ENCODE peak calls at places on chromosomes 3 and 15, in five cellular contexts. U is GM10248, H is nephron progenitor cell, T is spleen, D is OCI-LY7. S is an unnamed sample.

GRCh38 chr15:38536201-38536676 is 28.4 kb downstream of the RASGRP1 start:
- DNase-seq in U (no peak), H (no peak), T (no peak), D (no peak), S (no peak)

GRCh38 chr3:177452487-177452886 is 255.2 kb upstream of the TBL1XR1 start:
- DNase-seq in U (no peak), H (no peak), T (no peak), D (no peak), S (no peak)

GRCh38 chr3:182785142-182785541 is 8.2 kb upstream of the ATP11B start:
- DNase-seq in U (no peak), H (no peak), T (no peak), D (no peak), S (no peak)

GRCh38 chr15:51403072-51403878 is 61.8 kb downstream of the GLDN start:
- DNase-seq in U (no peak), H (peak), T (no peak), D (peak), S (no peak)

GRCh38 chr3:35946121-35946856 is 307.0 kb downstream of the ARPP21 start:
- DNase-seq in U (peak), H (no peak), T (no peak), D (peak), S (no peak)

GRCh38 chr3:87207500-87207899 is 19.6 kb upstream of the CHMP2B start:
- DNase-seq in U (no peak), H (no peak), T (no peak), D (no peak), S (no peak)

GRCh38 chr3:11251807-11252176 is 20.4 kb upstream of the ATG7 start:
- DNase-seq in U (no peak), H (no peak), T (no peak), D (no peak), S (no peak)

GRCh38 chr3:196688349-196688748 is 23.7 kb downstream of the CEP19 start:
- DNase-seq in U (no peak), H (no peak), T (peak), D (no peak), S (no peak)

GRCh38 chr3:62475940-62476339 is 102.6 kb upstream of the FEZF2 start:
- DNase-seq in U (no peak), H (no peak), T (no peak), D (no peak), S (no peak)

GRCh38 chr3:58630081-58630709 is 36.4 kb downstream of the FAM3D start:
- DNase-seq in U (peak), H (peak), T (no peak), D (peak), S (no peak)

DNA sequence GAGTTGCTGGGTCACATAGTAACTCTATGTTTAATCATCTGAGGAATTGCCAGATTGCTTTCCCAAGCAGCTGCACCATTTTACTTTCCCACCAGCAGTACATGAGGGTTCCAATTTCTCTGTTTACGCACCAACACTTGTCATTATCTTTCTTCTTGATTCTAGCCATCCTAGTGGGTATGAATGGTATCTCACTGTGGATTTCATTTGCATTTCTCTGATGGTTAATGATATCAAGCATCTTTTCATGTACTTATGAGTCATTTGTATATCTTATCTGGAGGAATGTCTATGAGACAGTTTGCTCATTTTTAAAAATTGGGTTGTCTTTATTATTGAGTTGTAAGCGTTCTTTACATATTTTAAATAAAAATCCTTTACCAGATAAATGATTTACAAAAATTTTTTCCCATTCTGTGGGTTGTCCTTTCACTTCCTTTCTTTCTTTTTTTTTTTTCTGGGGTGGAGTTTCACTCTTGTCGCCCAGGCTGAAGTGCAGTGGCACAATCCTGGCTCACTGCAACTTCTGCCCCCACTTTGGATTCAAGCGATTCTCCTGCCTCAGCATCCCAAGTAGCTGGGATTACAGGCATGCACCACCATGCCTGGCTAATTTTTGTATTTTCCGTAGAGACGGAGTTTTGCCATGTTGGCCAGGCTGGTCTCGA is 8.9 kb upstream of the SGO1 start:
- DNase-seq in U (no peak), H (no peak), T (no peak), D (no peak), S (no peak)
- TF ChIP-seq CTCF in U (no peak), H (no peak), T (no peak), D (no peak), S (no peak)

DNA sequence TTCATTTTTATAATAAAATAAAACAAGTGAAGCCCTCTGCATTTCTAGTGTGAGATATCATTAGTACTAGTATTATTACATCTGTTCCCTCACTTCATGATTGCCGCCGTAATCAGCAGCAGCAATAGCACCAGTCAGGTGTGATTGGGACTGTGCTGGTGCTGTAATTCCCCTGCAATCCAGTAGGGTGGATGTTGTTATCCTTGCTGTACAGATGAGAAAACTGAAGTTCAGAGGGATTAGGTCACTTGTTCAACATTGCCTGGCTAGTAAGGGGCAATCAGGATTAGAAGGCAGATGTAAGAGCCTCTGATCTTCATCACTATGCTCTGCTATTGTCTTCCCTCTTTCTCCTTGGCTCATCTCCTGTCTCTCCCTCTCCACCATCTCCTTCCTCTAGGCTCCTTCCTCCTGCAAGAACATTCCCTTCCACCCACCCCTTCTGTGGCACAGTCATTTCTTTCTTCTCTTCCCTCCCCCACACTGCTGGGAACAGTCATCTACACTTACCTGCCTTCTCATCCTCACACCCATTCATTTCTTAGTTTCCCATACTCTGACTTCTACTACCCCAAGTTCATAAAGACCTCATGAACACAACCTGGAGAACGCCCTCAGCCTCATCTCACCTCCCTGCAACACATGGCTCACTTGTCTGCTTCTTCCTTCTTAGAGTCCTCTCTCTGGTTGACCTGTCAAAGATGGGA is 29.7 kb downstream of the CRYGS start:
- DNase-seq in U (no peak), H (no peak), T (no peak), D (no peak), S (no peak)
- TF ChIP-seq CTCF in U (peak), H (peak), T (peak), D (peak), S (peak)

GRCh38 chr3:188956839-188957489 is 214.8 kb upstream of the TPRG1 start:
- DNase-seq in U (no peak), H (no peak), T (no peak), D (peak), S (no peak)
- TF ChIP-seq CTCF in U (peak), H (peak), T (peak), D (peak), S (peak)

GRCh38 chr3:149763565-149763964 is 11.3 kb upstream of the COMMD2 start:
- DNase-seq in U (no peak), H (no peak), T (no peak), D (no peak), S (no peak)

GRCh38 chr3:149767720-149768119 is 15.4 kb upstream of the COMMD2 start:
- DNase-seq in U (no peak), H (no peak), T (no peak), D (no peak), S (no peak)

GRCh38 chr3:149768704-149769103 is 16.4 kb upstream of the COMMD2 start:
- DNase-seq in U (no peak), H (no peak), T (no peak), D (no peak), S (no peak)

GRCh38 chr3:149764302-149764701 is 12.0 kb upstream of the COMMD2 start:
- DNase-seq in U (no peak), H (no peak), T (no peak), D (no peak), S (no peak)

DNA sequence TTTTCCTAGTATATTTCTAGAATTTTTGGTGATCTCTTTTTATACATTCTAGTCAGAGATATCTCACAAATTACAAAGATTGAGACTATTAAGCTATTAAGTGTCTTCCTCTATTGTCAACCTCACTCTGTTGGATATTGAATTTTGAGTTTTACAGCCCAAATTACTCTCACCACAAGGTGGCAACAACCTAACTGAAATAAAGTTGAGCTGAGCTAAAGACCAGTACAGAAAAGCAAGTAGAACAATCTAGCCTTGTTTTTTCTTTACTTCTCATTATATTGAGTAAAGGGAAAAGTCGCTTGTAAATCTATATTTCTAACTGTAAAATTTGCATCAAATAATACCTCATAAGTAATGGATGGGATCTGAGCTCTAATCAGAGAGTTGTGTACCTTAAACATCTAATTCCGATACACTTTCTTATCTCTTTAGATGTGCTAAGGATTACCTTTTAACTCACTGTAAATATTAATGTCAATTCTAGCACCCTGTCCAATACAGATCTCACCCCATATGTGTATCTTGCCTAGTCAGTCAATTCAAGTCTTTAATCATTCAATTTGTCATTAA is 13.6 kb upstream of the COMMD2 start:
- DNase-seq in U (peak), H (no peak), T (no peak), D (peak), S (no peak)
- TF ChIP-seq CTCF in U (peak), H (peak), T (peak), D (peak), S (peak)

GRCh38 chr3:9951598-9951961 is 628 bp downstream of the PRRT3 start:
- DNase-seq in U (no peak), H (no peak), T (no peak), D (no peak), S (no peak)

GRCh38 chr3:9951962-9952805 is at the start of gene PRRT3:
- DNase-seq in U (peak), H (peak), T (peak), D (peak), S (peak)

GRCh38 chr3:9949115-9949514 is 3.1 kb downstream of the PRRT3 start:
- DNase-seq in U (no peak), H (no peak), T (no peak), D (no peak), S (peak)

GRCh38 chr3:9949626-9950025 is 2.6 kb downstream of the PRRT3 start:
- DNase-seq in U (no peak), H (no peak), T (no peak), D (no peak), S (peak)

DNA sequence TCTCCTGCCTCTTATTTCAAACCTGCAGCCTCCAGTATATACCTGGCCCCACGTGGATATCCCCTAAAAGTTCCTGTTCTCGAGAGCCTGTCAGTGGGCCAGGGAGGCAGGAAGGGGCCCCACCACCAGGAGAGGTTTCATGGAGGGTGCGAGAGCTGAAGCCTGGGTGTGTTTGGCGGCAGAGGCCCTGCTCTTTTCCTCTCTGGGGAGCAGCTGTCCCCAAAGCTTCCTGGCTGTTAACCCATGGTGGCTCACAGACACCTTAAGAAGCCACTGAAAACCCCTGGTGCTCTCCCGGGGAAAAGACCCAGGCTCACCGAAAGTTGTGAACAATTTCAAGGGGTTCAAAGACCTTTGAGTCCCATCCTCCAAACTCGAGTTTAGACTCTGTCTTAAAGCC is 1.1 kb downstream of the PRRT3 start:
- DNase-seq in U (peak), H (no peak), T (no peak), D (peak), S (peak)
- TF ChIP-seq CTCF in U (no peak), H (no peak), T (no peak), D (no peak), S (no peak)